ENCODE peak calls at places on chromosomes 1 and 21, in five cellular contexts. Z is mucosa of descending colon, W is ovary, N is cardiac fibroblast, D is BJ. K is an unnamed sample.

GRCh38 chr21:14712121-14712520 is 166.0 kb upstream of the SAMSN1 start:
- DNase-seq in Z (no peak), N (peak; percentile 84), W (no peak), D (no peak), K (no peak)

GRCh38 chr1:65953170-65953569 is 160.5 kb downstream of the PDE4B start:
- DNase-seq in W (no peak), D (no peak), N (no peak), Z (no peak), K (no peak)

GRCh38 chr1:175174702-175175102 is 17.9 kb downstream of the KIAA0040 start:
- DNase-seq in N (no peak), W (no peak), Z (no peak), D (no peak), K (no peak)

GRCh38 chr1:77605246-77606026 is 77.0 kb downstream of the ZZZ3 start:
- DNase-seq in N (peak; percentile 39), D (peak; percentile 7), W (peak; percentile 20), Z (peak; percentile 52), K (no peak)

GRCh38 chr1:113813218-113813617 is 942 bp upstream of the RSBN1 start:
- DNase-seq in W (peak; percentile 42), D (no peak), N (no peak), Z (no peak), K (no peak)

GRCh38 chr1:240843798-240844197 is 231.8 kb upstream of the GREM2 start:
- DNase-seq in N (no peak), D (no peak), Z (no peak), W (no peak), K (no peak)

GRCh38 chr1:67159233-67159632 is 7.0 kb upstream of the IL23R start:
- DNase-seq in W (no peak), Z (no peak), D (no peak), N (no peak), K (no peak)

GRCh38 chr1:180412583-180412982 is 89.8 kb downstream of the ACBD6 start:
- DNase-seq in N (no peak), D (no peak), Z (no peak), W (no peak), K (no peak)

GRCh38 chr1:186152945-186153309 is 222.1 kb downstream of the TPR start:
- DNase-seq in D (no peak), W (no peak), Z (no peak), N (no peak), K (no peak)

GRCh38 chr1:230105754-230106625 is 39.0 kb downstream of the GALNT2 start:
- DNase-seq in Z (no peak), D (no peak), N (peak; percentile 94), W (no peak), K (no peak)

GRCh38 chr1:14597343-14598006 is 1.0 kb upstream of the KAZN start:
- DNase-seq in Z (no peak), W (no peak), D (no peak), N (no peak), K (no peak)

GRCh38 chr21:25556087-25556486 is 51.2 kb downstream of the MRPL39 start:
- DNase-seq in N (no peak), D (no peak), W (no peak), Z (no peak), K (no peak)

GRCh38 chr1:246564839-246565750 is 966 bp downstream of the TFB2M start:
- DNase-seq in Z (no peak), D (no peak), N (no peak), W (peak; percentile 41), K (no peak)

GRCh38 chr1:201602413-201603265 is 63.7 kb downstream of the NAV1 start:
- DNase-seq in D (peak; percentile 78), W (no peak), N (peak; percentile 95), Z (no peak), K (no peak)

GRCh38 chr1:154733621-154734020 is 125.6 kb upstream of the ADAR start:
- DNase-seq in N (no peak), W (no peak), D (no peak), Z (no peak), K (no peak)

GRCh38 chr1:21783679-21784603 is 992 bp upstream of the USP48 start:
- DNase-seq in N (peak; percentile 78), D (no peak), Z (peak; percentile 32), W (peak; percentile 63), K (no peak)

GRCh38 chr1:52692697-52693096 is 5.5 kb downstream of the COA7 start:
- DNase-seq in Z (no peak), D (no peak), N (no peak), W (no peak), K (no peak)

GRCh38 chr1:154696460-154696859 is 88.5 kb upstream of the ADAR start:
- DNase-seq in D (no peak), Z (no peak), W (no peak), N (no peak), K (no peak)

GRCh38 chr1:167648978-167649752 is 19.1 kb downstream of the RCSD1 start:
- DNase-seq in Z (peak; percentile 56), W (no peak), D (no peak), N (peak; percentile 28), K (no peak)

GRCh38 chr1:241639653-241640148 is 468 bp downstream of the CHML start:
- DNase-seq in W (no peak), D (no peak), Z (peak; percentile 30), N (peak; percentile 43), K (peak; percentile 74)

GRCh38 chr1:245939756-245940345 is 567.2 kb downstream of the SMYD3 start:
- DNase-seq in D (no peak), W (no peak), N (no peak), Z (no peak), K (no peak)

GRCh38 chr1:203284411-203285208 is 20.7 kb upstream of the BTG2 start:
- DNase-seq in N (no peak), D (no peak), Z (peak; percentile 25), W (peak; percentile 26), K (peak; percentile 71)

GRCh38 chr1:109134423-109134822 is 20.5 kb downstream of the ELAPOR1 start:
- DNase-seq in Z (peak; percentile 84), N (no peak), D (no peak), W (no peak), K (no peak)

GRCh38 chr1:54506594-54506993 is 41.4 kb upstream of the ACOT11 start:
- DNase-seq in N (peak; percentile 19), Z (no peak), W (no peak), D (no peak), K (no peak)

GRCh38 chr1:175520186-175520585 is 223.2 kb downstream of the TNR start:
- DNase-seq in W (no peak), Z (peak; percentile 82), D (no peak), N (no peak), K (no peak)

GRCh38 chr1:16978589-16979474 is 1.6 kb downstream of the MFAP2 start:
- DNase-seq in D (peak; percentile 90), N (peak; percentile 84), Z (peak; percentile 23), W (peak; percentile 87), K (peak; percentile 89)

GRCh38 chr1:25990702-25991395 is 7.0 kb downstream of the PAFAH2 start:
- DNase-seq in W (no peak), Z (no peak), N (no peak), D (no peak), K (no peak)

GRCh38 chr1:221169447-221169889 is 290.2 kb downstream of the HLX start:
- DNase-seq in W (no peak), N (peak; percentile 32), Z (no peak), D (no peak), K (no peak)
- H3K4me3 ChIP-seq in W (no peak overlapping the region), N (no peak overlapping the region), Z (no peak overlapping the region), D (no peak overlapping the region), K (no peak overlapping the region)

GRCh38 chr1:4047666-4048065 is 147.6 kb upstream of the C1orf174 start:
- DNase-seq in D (no peak), W (no peak), Z (no peak), N (no peak), K (no peak)

GRCh38 chr1:4046836-4047461 is 146.9 kb upstream of the C1orf174 start:
- DNase-seq in N (no peak), W (no peak), D (no peak), Z (no peak), K (peak; percentile 65)

GRCh38 chr1:4048076-4048475 is 148.0 kb upstream of the C1orf174 start:
- DNase-seq in W (no peak), Z (no peak), D (no peak), N (no peak), K (no peak)

GRCh38 chr1:4045397-4046010 is 145.4 kb upstream of the C1orf174 start:
- DNase-seq in Z (no peak), W (no peak), N (no peak), D (no peak), K (no peak)

DNA sequence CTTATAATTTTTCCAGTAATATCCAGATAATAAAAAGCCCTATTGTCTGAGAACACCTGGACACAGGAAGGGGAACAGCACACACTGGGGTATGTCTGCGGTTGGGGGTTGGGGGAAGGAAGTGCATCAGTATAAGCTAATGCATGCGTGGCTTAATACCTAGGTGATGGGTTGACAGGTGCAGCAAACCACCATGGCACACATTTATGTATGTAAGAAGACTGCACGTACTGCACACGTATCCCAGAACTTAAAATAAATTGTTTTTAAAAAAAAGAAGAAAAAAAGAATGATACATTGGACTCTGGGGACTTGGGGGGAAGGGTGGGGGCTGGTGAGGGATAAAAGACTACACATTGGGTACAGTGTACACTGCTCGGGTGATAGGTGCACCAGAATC is 144.9 kb upstream of the C1orf174 start:
- DNase-seq in N (no peak), D (no peak), Z (no peak), W (no peak), K (no peak)
- H3K4me3 ChIP-seq in N (no peak overlapping the region), D (no peak overlapping the region), Z (no peak overlapping the region), W (no peak overlapping the region), K (no peak overlapping the region)

GRCh38 chr21:41170442-41170841 is 2.5 kb downstream of the BACE2 start:
- DNase-seq in W (no peak), D (no peak), N (peak; percentile 54), Z (peak; percentile 71), K (no peak)
- H3K4me3 ChIP-seq in W (no peak overlapping the region), D (no peak overlapping the region), N (no peak overlapping the region), Z (no peak overlapping the region), K (peak overlapping the region; percentile 15)

GRCh38 chr1:153545067-153546055 is at the start of gene S100A4:
- DNase-seq in Z (peak; percentile 98), D (peak; percentile 86), N (peak; percentile 88), W (peak; percentile 82), K (peak; percentile 97)
- H3K4me3 ChIP-seq in Z (peak within 1 kb of the TSS; percentile 5), D (peak within 1 kb of the TSS; percentile 44), N (peak within 1 kb of the TSS; percentile 12), W (peak within 1 kb of the TSS; percentile 30), K (peak within 1 kb of the TSS; percentile 76)

GRCh38 chr1:226730826-226731225 is 8.3 kb downstream of the ITPKB start:
- DNase-seq in D (no peak), N (no peak), W (no peak), Z (no peak), K (no peak)
- H3K4me3 ChIP-seq in D (no peak overlapping the region), N (no peak overlapping the region), W (no peak overlapping the region), Z (no peak overlapping the region), K (no peak overlapping the region)